ENCODE peak calls at places on chromosomes 2 and 18, in nine cellular contexts. One of them, this sample, is unnamed.

GRCh38 chr2:117411983-117412382 is 402.5 kb upstream of the DDX18 start:
- DNase-seq in fibroblast of villous mesenchyme: no peak
- DNase-seq in naive thymus-derived CD8-positive, alpha-beta T cell: no peak
- DNase-seq in C1 segment of cervical spinal cord: no peak
- DNase-seq in coronary artery: no peak
- DNase-seq in NB4: no peak
- DNase-seq in AG09309: no peak
- DNase-seq in COR-L47: no peak
- DNase-seq in Right ventricle myocardium superior: no peak
- DNase-seq in this sample: no peak

GRCh38 chr2:101806123-101806522 is 108.6 kb downstream of the MAP4K4 start:
- DNase-seq in fibroblast of villous mesenchyme: peak
- DNase-seq in naive thymus-derived CD8-positive, alpha-beta T cell: no peak
- DNase-seq in C1 segment of cervical spinal cord: no peak
- DNase-seq in coronary artery: no peak
- DNase-seq in NB4: peak
- DNase-seq in AG09309: no peak
- DNase-seq in COR-L47: no peak
- DNase-seq in Right ventricle myocardium superior: no peak
- DNase-seq in this sample: no peak

GRCh38 chr18:58714259-58714658 is 43.0 kb downstream of the MALT1 start:
- DNase-seq in fibroblast of villous mesenchyme: no peak
- DNase-seq in naive thymus-derived CD8-positive, alpha-beta T cell: peak
- DNase-seq in C1 segment of cervical spinal cord: no peak
- DNase-seq in coronary artery: no peak
- DNase-seq in NB4: no peak
- DNase-seq in AG09309: no peak
- DNase-seq in COR-L47: no peak
- DNase-seq in Right ventricle myocardium superior: no peak
- DNase-seq in this sample: no peak

GRCh38 chr2:196149926-196150325 is 21.5 kb downstream of the STK17B start:
- DNase-seq in fibroblast of villous mesenchyme: no peak
- DNase-seq in naive thymus-derived CD8-positive, alpha-beta T cell: no peak
- DNase-seq in C1 segment of cervical spinal cord: no peak
- DNase-seq in coronary artery: no peak
- DNase-seq in NB4: peak
- DNase-seq in AG09309: no peak
- DNase-seq in COR-L47: no peak
- DNase-seq in Right ventricle myocardium superior: no peak
- DNase-seq in this sample: no peak

GRCh38 chr2:212007972-212008371 is 530.6 kb downstream of the ERBB4 start:
- DNase-seq in fibroblast of villous mesenchyme: no peak
- DNase-seq in naive thymus-derived CD8-positive, alpha-beta T cell: no peak
- DNase-seq in C1 segment of cervical spinal cord: no peak
- DNase-seq in coronary artery: no peak
- DNase-seq in NB4: no peak
- DNase-seq in AG09309: no peak
- DNase-seq in COR-L47: no peak
- DNase-seq in Right ventricle myocardium superior: no peak
- DNase-seq in this sample: no peak

GRCh38 chr2:232028631-232029030 is 67.1 kb downstream of the DIS3L2 start:
- DNase-seq in fibroblast of villous mesenchyme: peak
- DNase-seq in naive thymus-derived CD8-positive, alpha-beta T cell: no peak
- DNase-seq in C1 segment of cervical spinal cord: no peak
- DNase-seq in coronary artery: no peak
- DNase-seq in NB4: no peak
- DNase-seq in AG09309: no peak
- DNase-seq in COR-L47: no peak
- DNase-seq in Right ventricle myocardium superior: peak
- DNase-seq in this sample: no peak

GRCh38 chr2:127104166-127104660 is 2.7 kb downstream of the BIN1 start:
- DNase-seq in fibroblast of villous mesenchyme: no peak
- DNase-seq in naive thymus-derived CD8-positive, alpha-beta T cell: no peak
- DNase-seq in C1 segment of cervical spinal cord: no peak
- DNase-seq in coronary artery: peak
- DNase-seq in NB4: no peak
- DNase-seq in AG09309: no peak
- DNase-seq in COR-L47: no peak
- DNase-seq in Right ventricle myocardium superior: no peak
- DNase-seq in this sample: no peak

GRCh38 chr2:128438586-128438985 is 119.9 kb upstream of the HS6ST1 start:
- DNase-seq in fibroblast of villous mesenchyme: no peak
- DNase-seq in naive thymus-derived CD8-positive, alpha-beta T cell: no peak
- DNase-seq in C1 segment of cervical spinal cord: no peak
- DNase-seq in coronary artery: peak
- DNase-seq in NB4: no peak
- DNase-seq in AG09309: no peak
- DNase-seq in COR-L47: no peak
- DNase-seq in Right ventricle myocardium superior: no peak
- DNase-seq in this sample: no peak

GRCh38 chr2:99140056-99140859 is 1.2 kb upstream of the C2orf15 start:
- DNase-seq in fibroblast of villous mesenchyme: no peak
- DNase-seq in naive thymus-derived CD8-positive, alpha-beta T cell: no peak
- DNase-seq in C1 segment of cervical spinal cord: no peak
- DNase-seq in coronary artery: no peak
- DNase-seq in NB4: no peak
- DNase-seq in AG09309: no peak
- DNase-seq in COR-L47: no peak
- DNase-seq in Right ventricle myocardium superior: no peak
- DNase-seq in this sample: no peak

GRCh38 chr2:31075936-31076590 is 62.2 kb downstream of the GALNT14 start:
- DNase-seq in fibroblast of villous mesenchyme: no peak
- DNase-seq in naive thymus-derived CD8-positive, alpha-beta T cell: no peak
- DNase-seq in C1 segment of cervical spinal cord: no peak
- DNase-seq in coronary artery: no peak
- DNase-seq in NB4: no peak
- DNase-seq in AG09309: no peak
- DNase-seq in COR-L47: no peak
- DNase-seq in Right ventricle myocardium superior: no peak
- DNase-seq in this sample: no peak

GRCh38 chr2:99706734-99707133 is 216.9 kb upstream of the REV1 start:
- DNase-seq in fibroblast of villous mesenchyme: no peak
- DNase-seq in naive thymus-derived CD8-positive, alpha-beta T cell: no peak
- DNase-seq in C1 segment of cervical spinal cord: no peak
- DNase-seq in coronary artery: no peak
- DNase-seq in NB4: no peak
- DNase-seq in AG09309: no peak
- DNase-seq in COR-L47: no peak
- DNase-seq in Right ventricle myocardium superior: no peak
- DNase-seq in this sample: no peak

GRCh38 chr2:189802396-189802912 is 18.2 kb downstream of the PMS1 start:
- DNase-seq in fibroblast of villous mesenchyme: no peak
- DNase-seq in naive thymus-derived CD8-positive, alpha-beta T cell: no peak
- DNase-seq in C1 segment of cervical spinal cord: no peak
- DNase-seq in coronary artery: no peak
- DNase-seq in NB4: no peak
- DNase-seq in AG09309: no peak
- DNase-seq in COR-L47: no peak
- DNase-seq in Right ventricle myocardium superior: no peak
- DNase-seq in this sample: no peak

GRCh38 chr2:190280565-190281330 is 38.9 kb downstream of the HIBCH start:
- DNase-seq in fibroblast of villous mesenchyme: no peak
- DNase-seq in naive thymus-derived CD8-positive, alpha-beta T cell: no peak
- DNase-seq in C1 segment of cervical spinal cord: no peak
- DNase-seq in coronary artery: no peak
- DNase-seq in NB4: no peak
- DNase-seq in AG09309: no peak
- DNase-seq in COR-L47: no peak
- DNase-seq in Right ventricle myocardium superior: no peak
- DNase-seq in this sample: no peak

GRCh38 chr2:190467575-190468083 is 59.5 kb downstream of the MFSD6 start:
- DNase-seq in fibroblast of villous mesenchyme: peak
- DNase-seq in naive thymus-derived CD8-positive, alpha-beta T cell: no peak
- DNase-seq in C1 segment of cervical spinal cord: no peak
- DNase-seq in coronary artery: no peak
- DNase-seq in NB4: no peak
- DNase-seq in AG09309: no peak
- DNase-seq in COR-L47: peak
- DNase-seq in Right ventricle myocardium superior: no peak
- DNase-seq in this sample: no peak

GRCh38 chr2:202121532-202122166 is 48.6 kb downstream of the KIAA2012 start:
- DNase-seq in fibroblast of villous mesenchyme: no peak
- DNase-seq in naive thymus-derived CD8-positive, alpha-beta T cell: no peak
- DNase-seq in C1 segment of cervical spinal cord: no peak
- DNase-seq in coronary artery: no peak
- DNase-seq in NB4: peak
- DNase-seq in AG09309: no peak
- DNase-seq in COR-L47: no peak
- DNase-seq in Right ventricle myocardium superior: peak
- DNase-seq in this sample: no peak

GRCh38 chr2:36663851-36664715 is 32.4 kb upstream of the VIT start:
- DNase-seq in fibroblast of villous mesenchyme: peak
- DNase-seq in naive thymus-derived CD8-positive, alpha-beta T cell: peak
- DNase-seq in C1 segment of cervical spinal cord: no peak
- DNase-seq in coronary artery: no peak
- DNase-seq in NB4: peak
- DNase-seq in AG09309: peak
- DNase-seq in COR-L47: peak
- DNase-seq in Right ventricle myocardium superior: no peak
- DNase-seq in this sample: no peak

GRCh38 chr2:33375054-33375453 is 101.4 kb upstream of the RASGRP3 start:
- DNase-seq in fibroblast of villous mesenchyme: no peak
- DNase-seq in naive thymus-derived CD8-positive, alpha-beta T cell: no peak
- DNase-seq in C1 segment of cervical spinal cord: no peak
- DNase-seq in coronary artery: no peak
- DNase-seq in NB4: no peak
- DNase-seq in AG09309: no peak
- DNase-seq in COR-L47: no peak
- DNase-seq in Right ventricle myocardium superior: no peak
- DNase-seq in this sample: no peak

GRCh38 chr2:35428548-35428947 is 927.0 kb upstream of the CRIM1 start:
- DNase-seq in fibroblast of villous mesenchyme: no peak
- DNase-seq in naive thymus-derived CD8-positive, alpha-beta T cell: no peak
- DNase-seq in C1 segment of cervical spinal cord: no peak
- DNase-seq in coronary artery: no peak
- DNase-seq in NB4: peak
- DNase-seq in AG09309: no peak
- DNase-seq in COR-L47: peak
- DNase-seq in Right ventricle myocardium superior: peak
- DNase-seq in this sample: no peak

GRCh38 chr2:140892429-140892828 is 1238.4 kb downstream of the LRP1B start:
- DNase-seq in fibroblast of villous mesenchyme: no peak
- DNase-seq in naive thymus-derived CD8-positive, alpha-beta T cell: no peak
- DNase-seq in C1 segment of cervical spinal cord: no peak
- DNase-seq in coronary artery: no peak
- DNase-seq in NB4: no peak
- DNase-seq in AG09309: no peak
- DNase-seq in COR-L47: no peak
- DNase-seq in Right ventricle myocardium superior: no peak
- DNase-seq in this sample: no peak

GRCh38 chr18:35220424-35220823 is 20.4 kb upstream of the ZNF397 start:
- DNase-seq in fibroblast of villous mesenchyme: no peak
- DNase-seq in naive thymus-derived CD8-positive, alpha-beta T cell: no peak
- DNase-seq in C1 segment of cervical spinal cord: no peak
- DNase-seq in coronary artery: no peak
- DNase-seq in NB4: no peak
- DNase-seq in AG09309: no peak
- DNase-seq in COR-L47: no peak
- DNase-seq in Right ventricle myocardium superior: no peak
- DNase-seq in this sample: no peak

GRCh38 chr2:123771928-123772632 is 253.0 kb upstream of the CNTNAP5 start:
- DNase-seq in fibroblast of villous mesenchyme: no peak
- DNase-seq in naive thymus-derived CD8-positive, alpha-beta T cell: no peak
- DNase-seq in C1 segment of cervical spinal cord: no peak
- DNase-seq in coronary artery: no peak
- DNase-seq in NB4: no peak
- DNase-seq in AG09309: no peak
- DNase-seq in COR-L47: no peak
- DNase-seq in Right ventricle myocardium superior: no peak
- DNase-seq in this sample: no peak

GRCh38 chr2:160353166-160353565 is 140.4 kb downstream of the RBMS1 start:
- DNase-seq in fibroblast of villous mesenchyme: no peak
- DNase-seq in naive thymus-derived CD8-positive, alpha-beta T cell: peak
- DNase-seq in C1 segment of cervical spinal cord: no peak
- DNase-seq in coronary artery: no peak
- DNase-seq in NB4: peak
- DNase-seq in AG09309: no peak
- DNase-seq in COR-L47: peak
- DNase-seq in Right ventricle myocardium superior: no peak
- DNase-seq in this sample: peak

GRCh38 chr2:199602271-199602895 is 144.6 kb upstream of the SATB2 start:
- DNase-seq in fibroblast of villous mesenchyme: no peak
- DNase-seq in naive thymus-derived CD8-positive, alpha-beta T cell: no peak
- DNase-seq in C1 segment of cervical spinal cord: no peak
- DNase-seq in coronary artery: no peak
- DNase-seq in NB4: peak
- DNase-seq in AG09309: no peak
- DNase-seq in COR-L47: peak
- DNase-seq in Right ventricle myocardium superior: no peak
- DNase-seq in this sample: no peak

GRCh38 chr2:233051241-233052149 is 8.6 kb upstream of the INPP5D start:
- DNase-seq in fibroblast of villous mesenchyme: peak
- DNase-seq in naive thymus-derived CD8-positive, alpha-beta T cell: no peak
- DNase-seq in C1 segment of cervical spinal cord: no peak
- DNase-seq in coronary artery: peak
- DNase-seq in NB4: peak
- DNase-seq in AG09309: no peak
- DNase-seq in COR-L47: no peak
- DNase-seq in Right ventricle myocardium superior: peak
- DNase-seq in this sample: peak

GRCh38 chr2:60633615-60634014 is 80.2 kb upstream of the BCL11A start:
- DNase-seq in fibroblast of villous mesenchyme: no peak
- DNase-seq in naive thymus-derived CD8-positive, alpha-beta T cell: no peak
- DNase-seq in C1 segment of cervical spinal cord: no peak
- DNase-seq in coronary artery: no peak
- DNase-seq in NB4: no peak
- DNase-seq in AG09309: no peak
- DNase-seq in COR-L47: peak
- DNase-seq in Right ventricle myocardium superior: no peak
- DNase-seq in this sample: no peak

GRCh38 chr18:78813898-78814297 is 165.7 kb upstream of the SALL3 start:
- DNase-seq in fibroblast of villous mesenchyme: no peak
- DNase-seq in naive thymus-derived CD8-positive, alpha-beta T cell: no peak
- DNase-seq in C1 segment of cervical spinal cord: no peak
- DNase-seq in coronary artery: no peak
- DNase-seq in NB4: no peak
- DNase-seq in AG09309: no peak
- DNase-seq in COR-L47: no peak
- DNase-seq in Right ventricle myocardium superior: no peak
- DNase-seq in this sample: no peak

GRCh38 chr2:233189032-233189431 is 62.4 kb upstream of the ATG16L1 start:
- DNase-seq in fibroblast of villous mesenchyme: no peak
- DNase-seq in naive thymus-derived CD8-positive, alpha-beta T cell: no peak
- DNase-seq in C1 segment of cervical spinal cord: no peak
- DNase-seq in coronary artery: no peak
- DNase-seq in NB4: no peak
- DNase-seq in AG09309: no peak
- DNase-seq in COR-L47: no peak
- DNase-seq in Right ventricle myocardium superior: no peak
- DNase-seq in this sample: no peak

GRCh38 chr18:71625691-71626090 is 918.5 kb downstream of the CBLN2 start:
- DNase-seq in fibroblast of villous mesenchyme: no peak
- DNase-seq in naive thymus-derived CD8-positive, alpha-beta T cell: no peak
- DNase-seq in C1 segment of cervical spinal cord: no peak
- DNase-seq in coronary artery: no peak
- DNase-seq in NB4: no peak
- DNase-seq in AG09309: no peak
- DNase-seq in COR-L47: no peak
- DNase-seq in Right ventricle myocardium superior: no peak
- DNase-seq in this sample: no peak

GRCh38 chr2:240355001-240355891 is 80.2 kb upstream of the GPC1 start:
- DNase-seq in fibroblast of villous mesenchyme: peak
- DNase-seq in naive thymus-derived CD8-positive, alpha-beta T cell: no peak
- DNase-seq in C1 segment of cervical spinal cord: no peak
- DNase-seq in coronary artery: no peak
- DNase-seq in NB4: no peak
- DNase-seq in AG09309: no peak
- DNase-seq in COR-L47: no peak
- DNase-seq in Right ventricle myocardium superior: no peak
- DNase-seq in this sample: no peak

GRCh38 chr18:36335476-36336279 is 38.2 kb downstream of the FHOD3 start:
- DNase-seq in fibroblast of villous mesenchyme: peak
- DNase-seq in naive thymus-derived CD8-positive, alpha-beta T cell: no peak
- DNase-seq in C1 segment of cervical spinal cord: no peak
- DNase-seq in coronary artery: no peak
- DNase-seq in NB4: no peak
- DNase-seq in AG09309: peak
- DNase-seq in COR-L47: no peak
- DNase-seq in Right ventricle myocardium superior: no peak
- DNase-seq in this sample: no peak

GRCh38 chr18:77054606-77055428 is 77.8 kb downstream of the MBP start:
- DNase-seq in fibroblast of villous mesenchyme: peak
- DNase-seq in naive thymus-derived CD8-positive, alpha-beta T cell: peak
- DNase-seq in C1 segment of cervical spinal cord: no peak
- DNase-seq in coronary artery: peak
- DNase-seq in NB4: peak
- DNase-seq in AG09309: no peak
- DNase-seq in COR-L47: no peak
- DNase-seq in Right ventricle myocardium superior: peak
- DNase-seq in this sample: peak